ENCODE peak calls at places on chromosomes 3 and 15, in nine cellular contexts. K is CMK, N is NCI-H2081, P is T-cell, C is T-helper 17 cell, O is caudate nucleus, S is Daoy, X is renal cortical epithelial cell, I is colonic mucosa. U is an unnamed sample.

GRCh38 chr15:43187544-43188155 is 2.4 kb downstream of the CCNDBP1 start:
- DNase-seq in K (no peak), N (peak; percentile 45), P (no peak), C (no peak), O (no peak), S (peak; percentile 25), X (peak; percentile 86), I (no peak), U (peak; percentile 70)

GRCh38 chr3:4417449-4417848 is 49.6 kb downstream of the SUMF1 start:
- DNase-seq in K (no peak), N (no peak), P (no peak), C (no peak), O (no peak), S (peak; percentile 13), X (peak; percentile 42), I (no peak), U (no peak)

GRCh38 chr3:176651622-176652021 is 545.7 kb downstream of the TBL1XR1 start:
- DNase-seq in K (no peak), N (peak; percentile 30), P (no peak), C (no peak), O (no peak), S (no peak), X (no peak), I (no peak), U (no peak)

GRCh38 chr15:24957691-24958090 is 2.9 kb downstream of the SNRPN start:
- DNase-seq in K (no peak), N (no peak), P (no peak), C (no peak), O (no peak), S (no peak), X (no peak), I (no peak), U (no peak)

GRCh38 chr3:60742606-60743145 is 508.6 kb downstream of the FHIT start:
- DNase-seq in K (no peak), N (no peak), P (no peak), C (no peak), O (no peak), S (no peak), X (peak; percentile 86), I (no peak), U (no peak)

GRCh38 chr3:139597947-139598346 is 58.4 kb upstream of the RBP1 start:
- DNase-seq in K (no peak), N (no peak), P (no peak), C (no peak), O (no peak), S (no peak), X (no peak), I (no peak), U (no peak)

GRCh38 chr15:75335313-75335704 is 554 bp upstream of the COMMD4 start:
- DNase-seq in K (no peak), N (no peak), P (no peak), C (no peak), O (no peak), S (no peak), X (no peak), I (no peak), U (no peak)

GRCh38 chr3:43893721-43894120 is 203.0 kb downstream of the ABHD5 start:
- DNase-seq in K (no peak), N (no peak), P (no peak), C (no peak), O (no peak), S (peak; percentile 38), X (peak; percentile 29), I (no peak), U (no peak)

GRCh38 chr3:76442374-76442915 is 597.5 kb upstream of the ROBO2 start:
- DNase-seq in K (no peak), N (no peak), P (no peak), C (no peak), O (no peak), S (no peak), X (no peak), I (no peak), U (no peak)

GRCh38 chr3:127097009-127097350 is 96.0 kb upstream of the PRR23E start:
- DNase-seq in K (no peak), N (no peak), P (no peak), C (no peak), O (no peak), S (no peak), X (no peak), I (no peak), U (no peak)

GRCh38 chr15:67125589-67126502 is 60.4 kb downstream of the SMAD3 start:
- DNase-seq in K (no peak), N (no peak), P (no peak), C (no peak), O (no peak), S (peak; percentile 96), X (peak; percentile 76), I (no peak), U (no peak)

GRCh38 chr3:37700849-37701248 is 160.8 kb upstream of the CTDSPL start:
- DNase-seq in K (no peak), N (no peak), P (no peak), C (no peak), O (no peak), S (no peak), X (no peak), I (peak; percentile 25), U (no peak)

GRCh38 chr15:101543026-101543390 is 53.5 kb upstream of the PCSK6 start:
- DNase-seq in K (no peak), N (no peak), P (no peak), C (no peak), O (no peak), S (no peak), X (no peak), I (no peak), U (no peak)

GRCh38 chr3:187264946-187265345 is 26.6 kb downstream of the MASP1 start:
- DNase-seq in K (no peak), N (no peak), P (no peak), C (no peak), O (no peak), S (no peak), X (peak; percentile 63), I (no peak), U (no peak)

GRCh38 chr15:54150255-54150654 is 172.0 kb downstream of the UNC13C start:
- DNase-seq in K (no peak), N (no peak), P (no peak), C (no peak), O (no peak), S (peak; percentile 3), X (peak; percentile 85), I (no peak), U (no peak)

U was measured in OCI-LY7.